ENCODE peak calls at places on chromosomes 5 and 9, in four cellular contexts. M is left ventricle myocardium inferior, N is right atrium auricular region, V is endodermal cell. A is an unnamed sample.

GRCh38 chr9:78865757-78866156 is 568.8 kb downstream of the PSAT1 start:
- DNase-seq in M (no peak), N (no peak), V (no peak), A (no peak)

GRCh38 chr9:88898033-88898432 is 93.2 kb upstream of the S1PR3 start:
- DNase-seq in M (no peak), N (no peak), V (no peak), A (no peak)

GRCh38 chr5:54480296-54480695 is 24.8 kb downstream of the HSPB3 start:
- DNase-seq in M (no peak), N (no peak), V (no peak), A (no peak)

GRCh38 chr5:41763537-41763936 is 106.7 kb downstream of the OXCT1 start:
- DNase-seq in M (no peak), N (no peak), V (no peak), A (no peak)

GRCh38 chr5:1409386-1410110 is 35.7 kb downstream of the SLC6A3 start:
- DNase-seq in M (peak; percentile 13), N (no peak), V (peak; percentile 87), A (no peak)

GRCh38 chr9:107665057-107665456 is 175.5 kb upstream of the KLF4 start:
- DNase-seq in M (no peak), N (no peak), V (no peak), A (no peak)

GRCh38 chr5:117665121-117665520 is 1090.5 kb upstream of the SEMA6A start:
- DNase-seq in M (no peak), N (no peak), V (no peak), A (no peak)

GRCh38 chr9:86135374-86135773 is 36.0 kb upstream of the GOLM1 start:
- DNase-seq in M (no peak), N (no peak), V (no peak), A (no peak)

GRCh38 chr9:36165766-36166149 is 3.4 kb upstream of the CCIN start:
- DNase-seq in M (no peak), N (no peak), V (no peak), A (no peak)

GRCh38 chr5:160021818-160022446 is 13.0 kb downstream of the TTC1 start:
- DNase-seq in M (no peak), N (peak; percentile 64), V (peak; percentile 75), A (peak; percentile 66)

GRCh38 chr9:71036501-71036900 is 84.9 kb downstream of the TRPM3 start:
- DNase-seq in M (no peak), N (no peak), V (no peak), A (peak; percentile 40)

GRCh38 chr5:17436766-17437221 is 61.2 kb upstream of the TAF11L2 start:
- DNase-seq in M (no peak), N (no peak), V (no peak), A (no peak)

GRCh38 chr5:35538198-35538931 is 79.3 kb upstream of the SPEF2 start:
- DNase-seq in M (no peak), N (no peak), V (no peak), A (no peak)

GRCh38 chr9:5786370-5787127 is 46.4 kb downstream of the ERMP1 start:
- DNase-seq in M (no peak), N (no peak), V (no peak), A (no peak)

GRCh38 chr9:77158772-77159513 is 18.4 kb upstream of the VPS13A start:
- DNase-seq in M (no peak), N (no peak), V (no peak), A (no peak)

GRCh38 chr9:70701163-70701562 is 286.7 kb upstream of the KLF9 start:
- DNase-seq in M (no peak), N (no peak), V (no peak), A (no peak)

GRCh38 chr9:112065781-112066606 is 109.1 kb downstream of the SUSD1 start:
- DNase-seq in M (no peak), N (no peak), V (peak; percentile 87), A (no peak)

GRCh38 chr9:33676746-33677505 is 118.4 kb upstream of the PRSS3 start:
- DNase-seq in M (peak; percentile 14), N (no peak), V (peak; percentile 88), A (peak; percentile 64)

GRCh38 chr9:101397746-101398334 is 578 bp downstream of the MRPL50 start:
- DNase-seq in M (no peak), N (no peak), V (no peak), A (no peak)

GRCh38 chr9:128068656-128069221 is 707 bp downstream of the SLC25A25 start:
- DNase-seq in M (no peak), N (no peak), V (no peak), A (no peak)

GRCh38 chr9:13500034-13500433 is 220.5 kb upstream of the MPDZ start:
- DNase-seq in M (peak; percentile 33), N (no peak), V (no peak), A (no peak)

GRCh38 chr9:97573482-97574073 is 59.6 kb downstream of the TSTD2 start:
- DNase-seq in M (no peak), N (no peak), V (no peak), A (no peak)

GRCh38 chr9:130199605-130200004 is 27.4 kb downstream of the NCS1 start:
- DNase-seq in M (no peak), N (no peak), V (no peak), A (no peak)

GRCh38 chr9:33506626-33507370 is 17.3 kb upstream of the ANKRD18B start:
- DNase-seq in M (no peak), N (no peak), V (no peak), A (peak; percentile 67)

GRCh38 chr9:68495287-68495686 is 45.4 kb downstream of the TMEM252 start:
- DNase-seq in M (no peak), N (no peak), V (no peak), A (no peak)

GRCh38 chr9:86975571-86975970 is 28.3 kb upstream of the GAS1 start:
- DNase-seq in M (no peak), N (no peak), V (no peak), A (no peak)

GRCh38 chr5:132689518-132689917 is 15.7 kb downstream of the IL4 start:
- DNase-seq in M (no peak), N (no peak), V (no peak), A (no peak)

GRCh38 chr9:32566770-32567169 is 6.2 kb downstream of the NDUFB6 start:
- DNase-seq in M (no peak), N (no peak), V (no peak), A (no peak)

GRCh38 chr5:158436271-158437065 is 577.5 kb upstream of the CLINT1 start:
- DNase-seq in M (no peak), N (no peak), V (no peak), A (no peak)

GRCh38 chr5:88689662-88690351 is 193.2 kb downstream of the MEF2C start:
- DNase-seq in M (no peak), N (no peak), V (peak; percentile 61), A (no peak)

GRCh38 chr5:105840800-105841199 is 1829.9 kb downstream of the EFNA5 start:
- DNase-seq in M (no peak), N (no peak), V (no peak), A (no peak)

GRCh38 chr5:56951131-56951945 is 585 bp downstream of the MIER3 start:
- DNase-seq in M (peak; percentile 20), N (no peak), V (peak; percentile 86), A (peak; percentile 63)

GRCh38 chr5:61767231-61768080 is 435.4 kb downstream of the ZSWIM6 start:
- DNase-seq in M (no peak), N (no peak), V (no peak), A (no peak)

DNA sequence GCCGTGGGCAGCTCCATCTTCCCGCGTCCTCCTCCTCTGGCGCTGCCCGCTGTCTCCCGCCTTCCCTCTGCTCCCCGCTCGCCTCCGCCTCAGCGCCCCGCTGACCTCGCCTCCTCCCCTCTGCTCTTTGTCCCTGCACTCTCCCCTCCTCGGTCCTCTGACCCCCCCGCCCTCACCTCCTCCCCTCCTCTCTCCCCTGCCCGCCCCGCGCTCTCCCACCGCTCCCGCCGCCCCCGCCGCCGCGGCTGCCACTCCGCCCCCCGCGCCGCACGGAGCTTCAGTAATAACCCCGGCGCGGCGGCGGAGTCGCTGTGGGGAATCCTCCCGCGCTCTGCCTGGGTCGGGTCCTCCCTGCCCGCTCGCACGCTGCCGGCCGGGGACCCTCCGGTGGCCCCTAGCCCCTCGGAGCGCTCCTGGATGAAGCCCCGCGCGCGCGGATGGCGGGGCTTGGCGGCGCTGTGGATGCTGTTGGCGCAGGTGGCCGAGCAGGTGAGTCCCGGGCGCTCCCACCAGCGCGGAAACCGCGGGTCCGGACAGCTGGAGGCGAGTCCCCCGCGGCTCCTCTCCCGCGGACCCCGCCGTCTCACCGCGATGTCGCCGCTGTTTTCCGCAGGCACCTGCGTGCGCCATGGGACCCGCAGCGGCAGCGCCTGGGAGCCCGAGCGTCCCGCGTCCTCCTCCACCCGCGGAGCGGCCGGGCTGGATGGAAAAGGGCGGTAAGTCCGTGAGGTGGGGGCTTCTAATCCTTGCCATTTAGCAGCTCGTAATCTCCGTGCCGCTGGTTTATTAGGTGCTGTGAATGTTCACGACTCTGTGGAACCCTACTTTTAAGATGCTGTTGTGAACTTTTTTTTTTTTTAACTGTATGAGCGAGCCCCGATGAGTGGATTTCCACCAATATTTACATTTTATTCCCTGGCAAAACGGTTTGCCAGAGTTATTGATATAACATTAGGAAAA is at the start of gene ADAMTS16:
- DNase-seq in M (no peak), N (no peak), V (peak; percentile 85), A (no peak)
- H3K4me3 ChIP-seq in M (peak within 1 kb of the TSS; percentile 56), N (peak within 1 kb of the TSS; percentile 39), V (peak within 1 kb of the TSS; percentile 79), A (no peak within 1 kb of the TSS)

GRCh38 chr9:123036886-123037540 is 3.5 kb downstream of the GPR21 start:
- DNase-seq in M (no peak), N (no peak), V (no peak), A (no peak)
- H3K4me3 ChIP-seq in M (peak overlapping the region; percentile 54), N (no peak overlapping the region), V (no peak overlapping the region), A (no peak overlapping the region)

GRCh38 chr5:6768590-6769230 is 55.5 kb downstream of the TENT4A start:
- DNase-seq in M (no peak), N (no peak), V (no peak), A (no peak)

GRCh38 chr5:6766558-6767191 is 53.4 kb downstream of the TENT4A start:
- DNase-seq in M (peak; percentile 81), N (peak; percentile 72), V (no peak), A (peak; percentile 83)

GRCh38 chr5:6763191-6763590 is 50.0 kb downstream of the TENT4A start:
- DNase-seq in M (no peak), N (no peak), V (no peak), A (no peak)

GRCh38 chr5:6767481-6768063 is 54.3 kb downstream of the TENT4A start:
- DNase-seq in M (no peak), N (no peak), V (no peak), A (no peak)

GRCh38 chr5:6765612-6766525 is 52.6 kb downstream of the TENT4A start:
- DNase-seq in M (peak; percentile 70), N (peak; percentile 71), V (peak; percentile 96), A (peak; percentile 87)
- H3K4me3 ChIP-seq in M (peak overlapping the region; percentile 29), N (peak overlapping the region; percentile 7), V (no peak overlapping the region), A (no peak overlapping the region)

GRCh38 chr9:63859475-63860215 is 1425.4 kb downstream of the FOXD4L5 start:
- DNase-seq in M (peak; percentile 33), N (no peak), V (no peak), A (peak; percentile 66)
- H3K4me3 ChIP-seq in M (peak overlapping the region; percentile 68), N (peak overlapping the region; percentile 43), V (no peak overlapping the region), A (peak overlapping the region; percentile 43)

GRCh38 chr5:172437445-172438303 is 16.7 kb downstream of the SH3PXD2B start:
- DNase-seq in M (peak; percentile 63), N (peak; percentile 91), V (no peak), A (peak; percentile 66)
- H3K4me3 ChIP-seq in M (no peak overlapping the region), N (no peak overlapping the region), V (no peak overlapping the region), A (no peak overlapping the region)

GRCh38 chr9:69579749-69580581 is 92.2 kb downstream of the APBA1 start:
- DNase-seq in M (no peak), N (no peak), V (no peak), A (no peak)
- H3K4me3 ChIP-seq in M (no peak overlapping the region), N (no peak overlapping the region), V (no peak overlapping the region), A (no peak overlapping the region)

A was measured in testis.